ENCODE peak calls at places on chromosomes 2 and 18, in ten cellular contexts. J is effector memory CD4-positive, alpha-beta T cell; C is tibial nerve; Y is adipocyte; G is BE2C; Q is CD8-positive, alpha-beta memory T cell; X is fibroblast of lung; K is neuronal stem cell; M is CD8-positive, alpha-beta T cell; W is neural progenitor cell. I is an unnamed sample. For H3K36me3 and H3K4me1, the result is how much of the 10 kb centered on the place peaks cover.

GRCh38 chr2:7670905-7671304 is 753.7 kb downstream of the RNF144A start:
- DNase-seq in M (no peak), W (no peak), Q (no peak), G (no peak), C (no peak), Y (no peak), K (no peak), J (no peak), X (no peak), I (no peak)

GRCh38 chr18:45386256-45386655 is 229.0 kb upstream of the SLC14A2 start:
- DNase-seq in C (no peak), M (no peak), W (peak), J (no peak), Q (no peak), K (peak), Y (peak), G (peak), X (peak), I (no peak)

GRCh38 chr2:111705711-111706323 is 178.2 kb downstream of the ANAPC1 start:
- DNase-seq in G (no peak), M (no peak), Y (peak), K (peak), W (peak), Q (no peak), J (no peak), X (peak), C (no peak), I (peak)

GRCh38 chr2:176554107-176555048 is 285.1 kb downstream of the MTX2 start:
- DNase-seq in C (peak), X (peak), Y (peak), M (no peak), J (no peak), K (peak), W (peak), Q (no peak), G (peak), I (no peak)

GRCh38 chr2:51807229-51807628 is 775.3 kb upstream of the NRXN1 start:
- DNase-seq in W (no peak), Y (no peak), M (no peak), J (no peak), X (no peak), K (no peak), G (no peak), C (no peak), Q (no peak), I (no peak)

GRCh38 chr2:161576421-161576820 is 47.8 kb upstream of the SLC4A10 start:
- DNase-seq in K (no peak), J (no peak), W (peak), Y (no peak), C (no peak), X (no peak), G (peak), Q (no peak), M (peak), I (no peak)

GRCh38 chr2:190563109-190563508 is 28.6 kb upstream of the NEMP2 start:
- DNase-seq in W (no peak), Q (peak), C (no peak), M (peak), J (no peak), G (no peak), X (no peak), Y (no peak), K (no peak), I (no peak)

GRCh38 chr2:205686231-205687017 is 4.1 kb downstream of the NRP2 start:
- DNase-seq in W (peak), X (no peak), C (no peak), J (no peak), Q (no peak), K (no peak), M (no peak), Y (peak), G (peak), I (no peak)

GRCh38 chr2:147543056-147543455 is 301.8 kb upstream of the ACVR2A start:
- DNase-seq in C (no peak), W (no peak), Q (no peak), Y (no peak), K (no peak), X (peak), G (no peak), M (no peak), J (no peak), I (no peak)

GRCh38 chr18:10006261-10006903 is 92.6 kb downstream of the VAPA start:
- DNase-seq in C (no peak), K (no peak), M (no peak), W (no peak), Y (peak), J (no peak), Q (no peak), G (no peak), X (peak), I (no peak)

GRCh38 chr18:904135-905090 is at the start of gene ADCYAP1:
- DNase-seq in J (no peak), C (no peak), W (peak), Y (peak), G (peak), X (peak), M (no peak), K (no peak), Q (no peak), I (no peak)

GRCh38 chr2:216149741-216150140 is 40.6 kb downstream of the XRCC5 start:
- DNase-seq in X (peak), M (no peak), Y (no peak), K (no peak), W (no peak), J (no peak), Q (no peak), G (no peak), C (no peak), I (no peak)

GRCh38 chr2:178863856-178864620 is 56.8 kb upstream of the TTN start:
- DNase-seq in W (peak), K (no peak), J (no peak), G (no peak), Y (peak), M (no peak), Q (no peak), C (no peak), X (peak), I (peak)

GRCh38 chr2:236658974-236659757 is 89.5 kb downstream of the ACKR3 start:
- DNase-seq in W (no peak), Q (no peak), X (no peak), Y (no peak), C (peak), J (no peak), K (no peak), G (no peak), M (no peak), I (no peak)

GRCh38 chr18:74528913-74529312 is 5.4 kb upstream of the CNDP1 start:
- DNase-seq in J (no peak), M (no peak), Q (no peak), K (no peak), G (no peak), C (no peak), Y (no peak), X (no peak), W (no peak), I (no peak)

GRCh38 chr2:34729845-34730244 is 1130.7 kb upstream of the FAM98A start:
- DNase-seq in Y (no peak), J (no peak), W (peak), M (no peak), K (peak), G (no peak), X (no peak), Q (no peak), C (no peak), I (no peak)

GRCh38 chr2:162071016-162071415 is 3.0 kb downstream of the DPP4 start:
- DNase-seq in G (no peak), K (no peak), C (no peak), X (peak), Q (no peak), W (no peak), M (no peak), J (no peak), Y (peak), I (no peak)

DNA sequence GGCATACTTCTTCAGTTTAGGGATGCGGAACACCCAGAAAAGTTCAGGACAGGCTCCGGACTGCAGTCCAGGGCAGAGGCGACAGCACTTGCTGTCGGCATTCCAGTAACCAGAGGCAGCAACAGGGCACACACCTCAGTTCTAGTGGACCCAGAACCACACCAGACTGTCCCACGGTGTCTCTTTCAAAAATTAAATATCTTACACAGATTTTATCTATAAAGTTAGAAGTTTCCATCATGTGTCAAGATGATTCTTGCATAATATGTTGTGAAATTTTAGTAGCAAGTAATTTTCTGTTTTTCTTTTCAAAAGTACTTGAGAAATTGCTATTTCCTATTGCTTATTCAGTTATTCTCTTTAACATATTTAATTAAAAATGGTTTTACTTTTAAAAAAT is 182.5 kb downstream of the LTBP1 start:
- DNase-seq in K (no peak), G (no peak), C (no peak), M (no peak), W (no peak), Q (no peak), J (no peak), X (no peak), Y (peak), I (no peak)
- H3K36me3 ChIP-seq in K (under half), G (under half), C (under half), M (under half), W (under half), Q (under half), J (under half), X (under half), Y (under half), I (under half)

DNA sequence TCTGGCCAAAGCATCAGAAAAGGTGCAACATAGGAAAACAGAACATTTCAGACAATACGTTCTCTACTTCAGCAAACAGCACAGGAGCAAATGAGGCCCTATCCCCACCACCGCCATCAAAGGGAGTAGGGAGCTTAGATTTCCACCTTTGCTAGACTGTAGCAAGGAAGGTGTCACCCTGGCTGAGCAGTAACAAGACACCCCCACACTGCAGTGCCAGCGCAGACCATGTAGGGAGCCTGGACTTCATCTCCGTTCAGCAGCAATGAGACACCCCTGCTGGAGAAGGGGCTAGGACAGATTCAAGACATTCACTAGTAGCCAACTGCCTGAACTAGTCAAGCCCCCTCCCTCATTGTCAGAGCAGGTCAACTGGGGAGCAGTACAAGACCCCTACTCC is 160.1 kb upstream of the CBLN2 start:
- DNase-seq in Q (no peak), W (no peak), X (no peak), J (no peak), M (no peak), Y (no peak), K (no peak), C (no peak), G (no peak), I (no peak)
- H3K4me3 ChIP-seq in Q (no peak), W (no peak), X (no peak), J (no peak), M (no peak), Y (no peak), K (no peak), C (no peak), G (no peak), I (no peak)

GRCh38 chr2:40115894-40116293 is 336.0 kb downstream of the SLC8A1 start:
- DNase-seq in Y (no peak), J (no peak), C (no peak), W (no peak), G (no peak), M (no peak), X (no peak), Q (no peak), K (no peak), I (no peak)
- H3K4me1 ChIP-seq in Y (under half), J (under half), C (under half), W (under half), G (under half), M (under half), X (under half), Q (under half), K (under half), I (under half)

GRCh38 chr2:115389024-115389423 is 946.6 kb downstream of the DPP10 start:
- DNase-seq in Y (no peak), K (no peak), C (no peak), Q (no peak), X (no peak), W (no peak), J (no peak), G (no peak), M (no peak), I (no peak)
- H3K36me3 ChIP-seq in Y (under half), K (under half), C (under half), Q (under half), X (under half), W (under half), J (under half), G (under half), M (under half), I (under half)

GRCh38 chr2:65019010-65019409 is 29.8 kb downstream of the SLC1A4 start:
- DNase-seq in J (no peak), Q (no peak), M (no peak), K (no peak), G (no peak), Y (no peak), W (no peak), X (no peak), C (no peak), I (no peak)
- H3K4me3 ChIP-seq in J (no peak), Q (no peak), M (no peak), K (no peak), G (no peak), Y (no peak), W (no peak), X (no peak), C (no peak), I (no peak)

I was measured in gastrocnemius medialis.